ENCODE peak calls at places on chromosomes 6 and 20, in six cellular contexts. One of them, this sample, is unnamed. For H3K27me3 and H3K9me3, the result is how much of the 10 kb centered on the place peaks cover.

GRCh38 chr20:43534016-43534415 is 24.8 kb upstream of the SGK2 start:
- DNase-seq in MM.1S: no peak
- DNase-seq in AG04450: no peak
- DNase-seq in left ventricle myocardium inferior: no peak
- DNase-seq in HAP-1: no peak
- DNase-seq in fibroblast of lung: no peak
- DNase-seq in this sample: no peak

GRCh38 chr6:5435449-5435848 is 174.1 kb downstream of the FARS2 start:
- DNase-seq in MM.1S: no peak
- DNase-seq in HAP-1: no peak
- DNase-seq in left ventricle myocardium inferior: no peak
- DNase-seq in fibroblast of lung: peak
- DNase-seq in AG04450: no peak
- DNase-seq in this sample: no peak

GRCh38 chr20:64269604-64270411 is 14.3 kb downstream of the PCMTD2 start:
- DNase-seq in left ventricle myocardium inferior: no peak
- DNase-seq in fibroblast of lung: no peak
- DNase-seq in AG04450: no peak
- DNase-seq in MM.1S: no peak
- DNase-seq in HAP-1: no peak
- DNase-seq in this sample: no peak

GRCh38 chr20:45998337-45998736 is 10.4 kb upstream of the MMP9 start:
- DNase-seq in AG04450: no peak
- DNase-seq in left ventricle myocardium inferior: no peak
- DNase-seq in HAP-1: no peak
- DNase-seq in fibroblast of lung: no peak
- DNase-seq in MM.1S: no peak
- DNase-seq in this sample: no peak

GRCh38 chr6:25815194-25815593 is 16.7 kb downstream of the SLC17A1 start:
- DNase-seq in AG04450: no peak
- DNase-seq in fibroblast of lung: no peak
- DNase-seq in MM.1S: no peak
- DNase-seq in HAP-1: no peak
- DNase-seq in left ventricle myocardium inferior: no peak
- DNase-seq in this sample: no peak

GRCh38 chr6:108171291-108171917 is 5.6 kb downstream of the NR2E1 start:
- DNase-seq in MM.1S: no peak
- DNase-seq in left ventricle myocardium inferior: no peak
- DNase-seq in AG04450: no peak
- DNase-seq in HAP-1: no peak
- DNase-seq in fibroblast of lung: no peak
- DNase-seq in this sample: no peak

GRCh38 chr6:150491131-150491795 is 108.4 kb upstream of the PLEKHG1 start:
- DNase-seq in fibroblast of lung: no peak
- DNase-seq in AG04450: no peak
- DNase-seq in HAP-1: no peak
- DNase-seq in left ventricle myocardium inferior: no peak
- DNase-seq in MM.1S: no peak
- DNase-seq in this sample: peak

GRCh38 chr6:127077886-127078285 is 40.6 kb upstream of the RSPO3 start:
- DNase-seq in MM.1S: no peak
- DNase-seq in fibroblast of lung: no peak
- DNase-seq in left ventricle myocardium inferior: no peak
- DNase-seq in AG04450: no peak
- DNase-seq in HAP-1: no peak
- DNase-seq in this sample: no peak

GRCh38 chr20:31908424-31908823 is 38.0 kb downstream of the TTLL9 start:
- DNase-seq in fibroblast of lung: no peak
- DNase-seq in AG04450: no peak
- DNase-seq in MM.1S: no peak
- DNase-seq in left ventricle myocardium inferior: no peak
- DNase-seq in HAP-1: no peak
- DNase-seq in this sample: no peak

GRCh38 chr6:127190552-127190951 is 72.1 kb downstream of the RSPO3 start:
- DNase-seq in AG04450: no peak
- DNase-seq in HAP-1: peak
- DNase-seq in left ventricle myocardium inferior: no peak
- DNase-seq in MM.1S: peak
- DNase-seq in fibroblast of lung: peak
- DNase-seq in this sample: no peak

GRCh38 chr6:147974376-147974775 is 368.3 kb upstream of the SASH1 start:
- DNase-seq in MM.1S: no peak
- DNase-seq in fibroblast of lung: no peak
- DNase-seq in AG04450: no peak
- DNase-seq in HAP-1: no peak
- DNase-seq in left ventricle myocardium inferior: no peak
- DNase-seq in this sample: no peak

GRCh38 chr20:4513720-4514119 is 208.0 kb upstream of the PRND start:
- DNase-seq in left ventricle myocardium inferior: no peak
- DNase-seq in MM.1S: no peak
- DNase-seq in AG04450: no peak
- DNase-seq in HAP-1: no peak
- DNase-seq in fibroblast of lung: peak
- DNase-seq in this sample: no peak

GRCh38 chr20:36391456-36391855 is 85.3 kb downstream of the DLGAP4 start:
- DNase-seq in MM.1S: no peak
- DNase-seq in left ventricle myocardium inferior: no peak
- DNase-seq in AG04450: no peak
- DNase-seq in HAP-1: peak
- DNase-seq in fibroblast of lung: no peak
- DNase-seq in this sample: no peak

GRCh38 chr6:23307516-23307915 is 738.1 kb downstream of the HDGFL1 start:
- DNase-seq in fibroblast of lung: no peak
- DNase-seq in MM.1S: no peak
- DNase-seq in AG04450: no peak
- DNase-seq in left ventricle myocardium inferior: no peak
- DNase-seq in HAP-1: no peak
- DNase-seq in this sample: no peak

GRCh38 chr20:31841928-31842327 is 3.5 kb downstream of the FOXS1 start:
- DNase-seq in MM.1S: no peak
- DNase-seq in HAP-1: no peak
- DNase-seq in left ventricle myocardium inferior: no peak
- DNase-seq in fibroblast of lung: peak
- DNase-seq in AG04450: no peak
- DNase-seq in this sample: no peak

GRCh38 chr6:118843685-118844390 is 50.1 kb upstream of the ASF1A start:
- DNase-seq in AG04450: no peak
- DNase-seq in left ventricle myocardium inferior: no peak
- DNase-seq in HAP-1: no peak
- DNase-seq in fibroblast of lung: no peak
- DNase-seq in MM.1S: no peak
- DNase-seq in this sample: no peak

GRCh38 chr6:112356994-112357393 is 9.9 kb downstream of the RFPL4B start:
- DNase-seq in fibroblast of lung: no peak
- DNase-seq in AG04450: no peak
- DNase-seq in left ventricle myocardium inferior: no peak
- DNase-seq in HAP-1: no peak
- DNase-seq in MM.1S: no peak
- DNase-seq in this sample: no peak

GRCh38 chr6:74434165-74434564 is 738.2 kb downstream of the CD109 start:
- DNase-seq in HAP-1: no peak
- DNase-seq in fibroblast of lung: no peak
- DNase-seq in AG04450: no peak
- DNase-seq in MM.1S: no peak
- DNase-seq in left ventricle myocardium inferior: no peak
- DNase-seq in this sample: no peak

GRCh38 chr20:25280051-25280573 is 32.2 kb downstream of the PYGB start:
- DNase-seq in AG04450: no peak
- DNase-seq in MM.1S: no peak
- DNase-seq in left ventricle myocardium inferior: peak
- DNase-seq in fibroblast of lung: no peak
- DNase-seq in HAP-1: no peak
- DNase-seq in this sample: no peak

GRCh38 chr6:12324096-12324495 is 33.9 kb downstream of the EDN1 start:
- DNase-seq in fibroblast of lung: no peak
- DNase-seq in AG04450: no peak
- DNase-seq in HAP-1: no peak
- DNase-seq in MM.1S: no peak
- DNase-seq in left ventricle myocardium inferior: no peak
- DNase-seq in this sample: no peak

GRCh38 chr6:132814716-132815570 is 574 bp downstream of the RPS12 start:
- DNase-seq in HAP-1: no peak
- DNase-seq in fibroblast of lung: peak
- DNase-seq in left ventricle myocardium inferior: no peak
- DNase-seq in MM.1S: no peak
- DNase-seq in AG04450: no peak
- DNase-seq in this sample: no peak

GRCh38 chr6:138719011-138719635 is 54.4 kb upstream of the CCDC28A start:
- DNase-seq in AG04450: no peak
- DNase-seq in HAP-1: no peak
- DNase-seq in left ventricle myocardium inferior: no peak
- DNase-seq in fibroblast of lung: peak
- DNase-seq in MM.1S: no peak
- DNase-seq in this sample: no peak

GRCh38 chr6:31350973-31351733 is 5.8 kb downstream of the HLA-B start:
- DNase-seq in left ventricle myocardium inferior: no peak
- DNase-seq in MM.1S: no peak
- DNase-seq in AG04450: no peak
- DNase-seq in fibroblast of lung: no peak
- DNase-seq in HAP-1: no peak
- DNase-seq in this sample: peak

GRCh38 chr20:51624157-51624731 is 81.7 kb upstream of the NFATC2 start:
- DNase-seq in HAP-1: peak
- DNase-seq in MM.1S: peak
- DNase-seq in AG04450: no peak
- DNase-seq in fibroblast of lung: peak
- DNase-seq in left ventricle myocardium inferior: peak
- DNase-seq in this sample: peak

DNA sequence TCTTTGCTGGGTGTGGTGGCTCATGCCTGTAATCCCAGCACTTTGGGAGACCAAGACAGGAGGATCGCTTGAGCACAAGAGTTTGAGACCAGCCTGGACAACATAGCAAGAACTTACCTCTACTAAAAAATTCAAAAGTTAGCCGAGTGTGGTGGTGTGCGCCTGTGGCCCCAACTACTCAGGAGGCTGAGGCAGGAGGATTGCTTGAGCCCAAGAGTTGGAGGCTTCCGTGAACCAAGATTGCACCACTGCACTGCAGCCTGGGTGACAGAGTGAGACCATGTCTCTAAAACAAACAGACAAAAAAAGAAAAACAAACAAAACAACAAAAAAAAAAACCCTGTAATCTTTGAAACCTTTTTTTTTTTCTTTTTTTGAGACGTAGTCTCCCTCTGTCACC is 67.5 kb downstream of the CAP2 start:
- DNase-seq in left ventricle myocardium inferior: no peak
- DNase-seq in AG04450: no peak
- DNase-seq in fibroblast of lung: no peak
- DNase-seq in MM.1S: no peak
- DNase-seq in HAP-1: no peak
- DNase-seq in this sample: no peak
- H3K4me3 ChIP-seq in left ventricle myocardium inferior: no peak
- H3K4me3 ChIP-seq in AG04450: no peak
- H3K4me3 ChIP-seq in fibroblast of lung: no peak
- H3K4me3 ChIP-seq in MM.1S: no peak
- H3K4me3 ChIP-seq in HAP-1: no peak
- H3K4me3 ChIP-seq in this sample: no peak

GRCh38 chr6:6517059-6517458 is 71.5 kb upstream of the LY86 start:
- DNase-seq in AG04450: no peak
- DNase-seq in MM.1S: no peak
- DNase-seq in fibroblast of lung: no peak
- DNase-seq in left ventricle myocardium inferior: no peak
- DNase-seq in HAP-1: no peak
- DNase-seq in this sample: no peak

GRCh38 chr6:6518627-6519026 is 69.9 kb upstream of the LY86 start:
- DNase-seq in AG04450: no peak
- DNase-seq in HAP-1: no peak
- DNase-seq in MM.1S: no peak
- DNase-seq in left ventricle myocardium inferior: no peak
- DNase-seq in fibroblast of lung: no peak
- DNase-seq in this sample: no peak

GRCh38 chr6:6516643-6517042 is 71.9 kb upstream of the LY86 start:
- DNase-seq in AG04450: no peak
- DNase-seq in fibroblast of lung: no peak
- DNase-seq in HAP-1: no peak
- DNase-seq in left ventricle myocardium inferior: no peak
- DNase-seq in MM.1S: no peak
- DNase-seq in this sample: no peak

GRCh38 chr6:6519028-6519427 is 69.5 kb upstream of the LY86 start:
- DNase-seq in AG04450: no peak
- DNase-seq in HAP-1: no peak
- DNase-seq in MM.1S: no peak
- DNase-seq in left ventricle myocardium inferior: no peak
- DNase-seq in fibroblast of lung: no peak
- DNase-seq in this sample: no peak

DNA sequence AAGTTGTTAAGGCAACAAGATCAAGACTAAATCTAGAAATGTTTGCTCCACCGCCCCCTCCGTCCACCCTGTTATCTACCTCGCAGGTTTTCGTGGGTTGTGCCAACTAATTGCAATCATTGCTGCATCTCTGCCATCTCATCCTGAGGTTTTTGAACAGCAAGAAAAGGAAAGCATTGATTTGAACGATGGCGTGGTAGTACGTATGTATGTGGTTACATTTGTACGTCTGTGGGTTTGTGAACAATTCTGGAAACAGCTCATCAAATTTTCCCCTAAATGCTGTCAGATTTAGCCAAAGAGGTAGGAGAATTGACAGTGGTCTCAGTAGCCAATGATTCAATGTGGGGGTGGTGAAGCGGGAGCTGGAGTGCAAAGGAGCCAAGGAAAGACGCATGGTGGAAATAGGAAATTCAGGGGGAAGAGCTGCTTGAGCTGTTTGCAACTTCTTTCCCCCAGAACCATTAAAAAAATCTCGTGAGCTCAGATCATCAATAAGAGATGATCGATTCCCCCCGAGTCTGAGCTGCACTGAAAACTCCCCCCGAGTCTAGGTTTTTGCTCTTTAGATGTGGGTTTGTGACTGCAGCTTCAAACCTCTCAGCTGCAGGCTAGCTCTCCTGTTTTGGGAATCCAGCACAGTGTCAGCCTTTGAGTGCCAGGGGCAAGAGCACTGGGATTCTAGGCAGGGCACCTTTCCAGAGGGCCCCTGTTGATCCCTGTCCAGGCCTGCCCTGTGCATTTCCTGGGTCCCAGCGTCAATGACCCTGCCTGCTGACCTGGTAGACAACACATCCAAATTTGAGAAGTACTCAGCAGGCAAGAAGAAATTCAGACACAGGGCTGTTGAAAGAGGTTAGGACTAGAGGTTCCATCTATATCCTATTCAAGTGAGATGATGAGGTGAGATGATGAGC is 72.6 kb upstream of the LY86 start:
- DNase-seq in left ventricle myocardium inferior: no peak
- DNase-seq in AG04450: no peak
- DNase-seq in HAP-1: no peak
- DNase-seq in fibroblast of lung: no peak
- DNase-seq in MM.1S: no peak
- DNase-seq in this sample: peak
- H3K27me3 ChIP-seq in left ventricle myocardium inferior: under half
- H3K27me3 ChIP-seq in AG04450: under half
- H3K27me3 ChIP-seq in HAP-1: under half
- H3K27me3 ChIP-seq in fibroblast of lung: under half
- H3K27me3 ChIP-seq in MM.1S: under half
- H3K27me3 ChIP-seq in this sample: under half

GRCh38 chr6:168624948-168625347 is 184.0 kb downstream of the SMOC2 start:
- DNase-seq in AG04450: no peak
- DNase-seq in fibroblast of lung: no peak
- DNase-seq in left ventricle myocardium inferior: no peak
- DNase-seq in MM.1S: no peak
- DNase-seq in HAP-1: no peak
- DNase-seq in this sample: no peak
- H3K9me3 ChIP-seq in AG04450: half or more
- H3K9me3 ChIP-seq in fibroblast of lung: under half
- H3K9me3 ChIP-seq in left ventricle myocardium inferior: under half
- H3K9me3 ChIP-seq in MM.1S: under half
- H3K9me3 ChIP-seq in HAP-1: under half
- H3K9me3 ChIP-seq in this sample: under half

GRCh38 chr6:134932121-134932520 is 17.8 kb downstream of the ALDH8A1 start:
- DNase-seq in HAP-1: no peak
- DNase-seq in AG04450: no peak
- DNase-seq in left ventricle myocardium inferior: no peak
- DNase-seq in fibroblast of lung: no peak
- DNase-seq in MM.1S: no peak
- DNase-seq in this sample: no peak
- H3K4me3 ChIP-seq in HAP-1: no peak
- H3K4me3 ChIP-seq in AG04450: no peak
- H3K4me3 ChIP-seq in left ventricle myocardium inferior: no peak
- H3K4me3 ChIP-seq in fibroblast of lung: no peak
- H3K4me3 ChIP-seq in MM.1S: no peak
- H3K4me3 ChIP-seq in this sample: no peak